ENCODE peak calls at places on chromosomes 2 and 18, in four cellular contexts. Y is GM23248, E is SJCRH30, G is Peyer's patch. P is an unnamed sample.
A peak's percentile ranks its signal among the peaks of the same experiment; 100 is the strongest.

GRCh38 chr18:22914633-22915032 is 18.5 kb upstream of the RBBP8 start:
- DNase-seq in G (no peak), Y (no peak), E (no peak), P (no peak)

GRCh38 chr2:235685024-235685721 is 191.3 kb downstream of the AGAP1 start:
- DNase-seq in E (peak; percentile 70), G (no peak), Y (peak; percentile 54), P (no peak)

GRCh38 chr2:9666306-9666705 is 35.5 kb upstream of the YWHAQ start:
- DNase-seq in G (no peak), Y (peak; percentile 59), E (no peak), P (no peak)

GRCh38 chr18:54812885-54813284 is 15.4 kb upstream of the RAB27B start:
- DNase-seq in G (no peak), E (no peak), Y (no peak), P (no peak)

GRCh38 chr2:234670052-234670451 is 173.2 kb upstream of the ARL4C start:
- DNase-seq in G (no peak), Y (peak; percentile 80), E (no peak), P (no peak)

GRCh38 chr18:26901020-26901419 is 35.5 kb upstream of the AQP4 start:
- DNase-seq in E (no peak), G (no peak), Y (no peak), P (no peak)

GRCh38 chr18:79522451-79523220 is 126.9 kb downstream of the NFATC1 start:
- DNase-seq in Y (no peak), E (no peak), G (peak; percentile 89), P (peak; percentile 68)

GRCh38 chr2:98376996-98377395 is 30.7 kb downstream of the CNGA3 start:
- DNase-seq in G (no peak), Y (no peak), E (peak; percentile 73), P (no peak)

GRCh38 chr2:73832905-73833304 is 4.1 kb downstream of the STAMBP start:
- DNase-seq in E (peak; percentile 20), G (no peak), Y (no peak), P (no peak)

GRCh38 chr2:148814853-148815419 is 60.1 kb upstream of the KIF5C start:
- DNase-seq in Y (peak; percentile 32), E (no peak), G (no peak), P (no peak)

GRCh38 chr2:218047532-218048230 is 21.4 kb upstream of the RUFY4 start:
- DNase-seq in G (no peak), Y (no peak), E (no peak), P (no peak)

GRCh38 chr2:203279288-203279687 is 40.5 kb downstream of the CYP20A1 start:
- DNase-seq in E (no peak), Y (no peak), G (no peak), P (no peak)

GRCh38 chr2:98710709-98711108 is 20.2 kb downstream of the MGAT4A start:
- DNase-seq in Y (no peak), G (no peak), E (no peak), P (no peak)

GRCh38 chr18:6249788-6250187 is 164.9 kb downstream of the L3MBTL4 start:
- DNase-seq in G (no peak), E (no peak), Y (no peak), P (no peak)

GRCh38 chr2:141946016-141946415 is 184.8 kb downstream of the LRP1B start:
- DNase-seq in Y (no peak), G (no peak), E (no peak), P (no peak)

GRCh38 chr18:44899832-44900231 is 219.1 kb downstream of the SETBP1 start:
- DNase-seq in G (no peak), Y (no peak), E (no peak), P (no peak)

GRCh38 chr2:64277101-64277849 is 133.1 kb upstream of the PELI1 start:
- DNase-seq in Y (peak; percentile 26), E (no peak), G (no peak), P (no peak)
- H3K4me3 ChIP-seq in Y (no peak overlapping the region), E (no peak overlapping the region), G (no peak overlapping the region), P (no peak overlapping the region)

DNA sequence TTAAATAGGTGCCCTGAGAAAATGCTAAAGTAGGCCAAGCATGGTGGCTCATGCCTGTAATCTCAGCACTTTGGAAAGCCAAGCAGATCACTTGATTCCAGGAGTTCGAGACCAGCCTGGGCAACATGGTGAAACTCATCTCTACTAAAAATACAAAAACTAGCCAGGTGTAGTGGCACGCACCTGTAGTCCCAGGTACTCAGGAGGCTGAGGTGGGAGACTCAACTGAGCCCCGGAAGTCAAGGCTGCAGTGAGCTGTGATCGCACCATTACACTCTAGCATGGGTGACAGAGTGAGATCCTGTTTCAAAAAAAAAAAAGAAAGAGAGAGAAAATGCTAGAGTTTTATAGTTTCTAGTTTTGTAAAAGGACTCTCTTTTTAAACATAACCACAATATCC is 12.0 kb downstream of the ANKRD44 start:
- DNase-seq in E (no peak), G (no peak), Y (no peak), P (no peak)
- H3K4me3 ChIP-seq in E (no peak overlapping the region), G (no peak overlapping the region), Y (no peak overlapping the region), P (no peak overlapping the region)

DNA sequence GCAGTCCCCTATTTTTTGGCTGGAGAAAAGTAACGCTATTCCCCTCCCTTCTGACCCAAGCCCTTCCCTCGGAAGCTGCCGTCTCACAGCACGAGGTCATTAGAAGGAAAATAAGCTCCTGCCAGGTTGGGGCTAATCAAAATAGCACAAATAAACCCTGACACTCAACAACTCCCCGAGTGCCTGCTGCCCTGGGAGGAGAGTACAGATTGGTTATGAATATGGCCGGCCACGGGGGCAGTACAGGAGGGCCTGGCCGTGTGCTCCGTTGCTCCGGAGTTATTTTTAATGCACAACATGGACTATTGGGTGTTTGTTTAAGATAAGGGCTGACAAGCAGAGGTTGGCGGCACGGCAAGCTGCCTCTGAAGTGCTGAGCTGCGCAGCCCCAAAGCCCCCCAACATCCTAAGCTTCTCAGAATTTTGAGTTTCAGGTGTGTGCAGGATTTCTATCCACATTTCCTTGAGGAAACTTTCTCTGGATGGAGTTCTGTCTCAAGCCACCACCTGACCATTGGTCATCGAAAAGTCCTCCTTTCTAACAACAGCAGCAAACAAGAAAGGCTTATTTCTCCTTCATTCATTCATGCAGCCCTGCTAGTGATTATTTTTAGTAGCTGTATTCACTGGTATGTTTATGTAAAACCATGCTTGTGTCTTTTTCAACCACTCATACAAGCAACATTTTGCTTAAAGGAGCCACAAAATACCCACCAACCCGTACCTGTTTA is 58.7 kb downstream of the PAX3 start:
- DNase-seq in E (no peak), Y (no peak), G (no peak), P (no peak)
- H3K4me3 ChIP-seq in E (no peak overlapping the region), Y (no peak overlapping the region), G (no peak overlapping the region), P (no peak overlapping the region)

DNA sequence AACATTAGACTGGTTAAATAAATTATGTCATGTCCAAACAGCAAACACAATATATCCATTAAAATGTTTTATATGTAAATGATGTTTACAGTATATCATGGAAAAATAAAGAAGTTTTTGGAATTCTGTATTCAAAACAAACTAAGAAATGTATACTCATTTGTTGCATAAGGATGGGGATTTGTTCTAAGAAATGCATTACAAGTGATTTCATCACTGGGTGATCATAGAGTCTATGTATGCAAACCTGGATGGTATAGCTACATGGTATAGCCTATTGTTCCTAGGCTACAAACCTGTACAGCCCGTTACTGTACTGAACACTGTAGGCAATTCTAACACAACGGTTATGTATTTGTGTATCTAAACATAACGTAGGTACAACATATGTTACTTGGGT is 35.1 kb downstream of the ARL5A start:
- DNase-seq in E (no peak), G (no peak), Y (no peak), P (no peak)
- H3K4me3 ChIP-seq in E (no peak overlapping the region), G (no peak overlapping the region), Y (no peak overlapping the region), P (no peak overlapping the region)

DNA sequence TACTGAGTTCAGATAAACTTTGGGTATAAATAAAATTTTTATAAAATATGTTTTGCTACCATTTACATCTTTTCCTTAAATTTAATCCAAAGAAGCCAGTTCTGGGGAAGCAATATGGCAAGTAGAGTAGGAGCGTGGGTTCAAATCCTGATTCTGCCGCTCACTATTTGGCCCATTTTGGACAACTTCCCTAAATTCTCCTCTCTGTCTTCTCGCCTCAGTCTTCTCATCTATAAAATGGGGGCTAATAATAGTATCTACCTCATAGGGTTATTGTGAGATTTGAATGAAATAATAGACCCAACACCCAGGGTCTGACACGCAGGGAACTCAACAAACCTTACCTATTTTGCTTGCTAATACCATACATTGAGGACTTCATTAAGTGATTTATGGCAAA is 59.7 kb downstream of the ACTR2 start:
- DNase-seq in Y (no peak), G (no peak), E (no peak), P (no peak)
- H3K4me3 ChIP-seq in Y (no peak overlapping the region), G (no peak overlapping the region), E (no peak overlapping the region), P (no peak overlapping the region)

GRCh38 chr2:37319754-37320609 is 4.7 kb downstream of the PRKD3 start:
- DNase-seq in E (no peak), G (no peak), Y (no peak), P (no peak)
- H3K4me3 ChIP-seq in E (no peak overlapping the region), G (no peak overlapping the region), Y (no peak overlapping the region), P (no peak overlapping the region)

DNA sequence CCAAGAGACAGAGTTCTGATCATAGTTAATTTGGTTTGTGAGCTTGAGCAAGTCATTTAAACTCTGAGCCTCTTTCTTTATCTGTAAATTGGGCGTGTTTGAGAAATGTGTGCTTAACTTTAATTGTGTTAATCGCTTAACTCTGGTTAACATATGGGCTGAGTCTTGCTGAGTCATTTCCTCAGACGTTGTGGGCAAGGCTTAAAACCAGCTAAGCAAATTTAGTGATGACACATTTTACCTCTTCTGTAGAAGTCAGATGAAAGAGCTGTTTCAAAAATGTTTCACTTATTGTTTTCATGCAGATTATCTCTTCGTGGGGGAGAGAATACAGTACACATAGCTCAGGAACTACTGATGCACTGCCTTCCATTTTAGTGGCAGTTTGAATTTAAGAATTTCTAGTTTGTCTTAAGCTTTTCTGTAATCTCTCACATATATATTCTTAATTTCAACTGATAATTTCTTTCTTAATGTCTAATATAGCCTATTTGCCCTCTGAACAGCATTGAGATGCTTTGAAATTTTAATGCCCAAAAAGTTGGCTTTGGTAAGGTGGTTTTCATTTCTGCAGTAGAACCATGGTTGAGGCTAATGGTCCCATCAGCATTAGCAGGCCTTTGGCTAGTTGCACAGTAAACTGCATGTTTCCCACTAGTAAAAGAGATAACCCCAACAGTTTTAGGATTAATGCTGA is 34.9 kb downstream of the RAB10 start:
- DNase-seq in E (no peak), Y (peak; percentile 91), G (peak; percentile 64), P (no peak)
- H3K4me3 ChIP-seq in E (no peak overlapping the region), Y (peak overlapping the region; percentile 46), G (no peak overlapping the region), P (no peak overlapping the region)